ENCODE peak calls at places on chromosomes 1 and 21, in six cellular contexts. J is GM23338, Y is progenitor cell of endocrine pancreas, X is fibroblast of pulmonary artery, G is cardiac fibroblast, Q is right lobe of liver. M is an unnamed sample.

GRCh38 chr1:204074274-204075115 is 1.6 kb downstream of the SOX13 start:
- DNase-seq in J (peak; percentile 66), Y (peak; percentile 36), X (peak; percentile 86), G (peak; percentile 65), Q (peak; percentile 85), M (peak; percentile 50)

GRCh38 chr1:65166572-65167305 is 18.7 kb downstream of the AK4 start:
- DNase-seq in J (no peak), Y (no peak), X (no peak), G (no peak), Q (no peak), M (no peak)

GRCh38 chr1:7785108-7785507 is 1.0 kb downstream of the PER3 start:
- DNase-seq in J (peak; percentile 56), Y (no peak), X (no peak), G (no peak), Q (no peak), M (no peak)

GRCh38 chr1:240786880-240787279 is 174.9 kb upstream of the GREM2 start:
- DNase-seq in J (no peak), Y (no peak), X (no peak), G (no peak), Q (no peak), M (no peak)

GRCh38 chr1:17601643-17602382 is 62.3 kb downstream of the ARHGEF10L start:
- DNase-seq in J (peak; percentile 57), Y (no peak), X (no peak), G (no peak), Q (no peak), M (no peak)

GRCh38 chr21:41641821-41642368 is 125.0 kb downstream of the RIPK4 start:
- DNase-seq in J (no peak), Y (no peak), X (peak; percentile 96), G (peak; percentile 95), Q (no peak), M (peak; percentile 86)

GRCh38 chr1:10179751-10180150 is 30.6 kb upstream of the KIF1B start:
- DNase-seq in J (no peak), Y (no peak), X (no peak), G (no peak), Q (no peak), M (no peak)

GRCh38 chr1:109476825-109477224 is 6.9 kb upstream of the ATXN7L2 start:
- DNase-seq in J (no peak), Y (no peak), X (no peak), G (no peak), Q (no peak), M (no peak)

GRCh38 chr1:77889671-77890070 is 1.2 kb downstream of the NEXN start:
- DNase-seq in J (peak; percentile 3), Y (no peak), X (peak; percentile 66), G (peak; percentile 87), Q (no peak), M (peak; percentile 80)

GRCh38 chr1:6144622-6145021 is 35.5 kb downstream of the CHD5 start:
- DNase-seq in J (peak; percentile 74), Y (no peak), X (no peak), G (no peak), Q (no peak), M (no peak)

GRCh38 chr1:154534263-154534844 is 24.1 kb downstream of the UBE2Q1 start:
- DNase-seq in J (peak; percentile 89), Y (peak; percentile 46), X (peak; percentile 25), G (peak; percentile 38), Q (peak; percentile 37), M (peak; percentile 75)

GRCh38 chr1:100343897-100344296 is 8.4 kb upstream of the CDC14A start:
- DNase-seq in J (peak; percentile 26), Y (no peak), X (no peak), G (no peak), Q (no peak), M (no peak)

GRCh38 chr1:29453502-29454240 is 217.3 kb downstream of the PTPRU start:
- DNase-seq in J (peak; percentile 94), Y (no peak), X (peak; percentile 63), G (peak; percentile 16), Q (no peak), M (peak; percentile 36)

GRCh38 chr1:65958561-65959350 is 166.1 kb downstream of the PDE4B start:
- DNase-seq in J (peak; percentile 62), Y (no peak), X (peak; percentile 78), G (peak; percentile 72), Q (no peak), M (peak; percentile 56)

DNA sequence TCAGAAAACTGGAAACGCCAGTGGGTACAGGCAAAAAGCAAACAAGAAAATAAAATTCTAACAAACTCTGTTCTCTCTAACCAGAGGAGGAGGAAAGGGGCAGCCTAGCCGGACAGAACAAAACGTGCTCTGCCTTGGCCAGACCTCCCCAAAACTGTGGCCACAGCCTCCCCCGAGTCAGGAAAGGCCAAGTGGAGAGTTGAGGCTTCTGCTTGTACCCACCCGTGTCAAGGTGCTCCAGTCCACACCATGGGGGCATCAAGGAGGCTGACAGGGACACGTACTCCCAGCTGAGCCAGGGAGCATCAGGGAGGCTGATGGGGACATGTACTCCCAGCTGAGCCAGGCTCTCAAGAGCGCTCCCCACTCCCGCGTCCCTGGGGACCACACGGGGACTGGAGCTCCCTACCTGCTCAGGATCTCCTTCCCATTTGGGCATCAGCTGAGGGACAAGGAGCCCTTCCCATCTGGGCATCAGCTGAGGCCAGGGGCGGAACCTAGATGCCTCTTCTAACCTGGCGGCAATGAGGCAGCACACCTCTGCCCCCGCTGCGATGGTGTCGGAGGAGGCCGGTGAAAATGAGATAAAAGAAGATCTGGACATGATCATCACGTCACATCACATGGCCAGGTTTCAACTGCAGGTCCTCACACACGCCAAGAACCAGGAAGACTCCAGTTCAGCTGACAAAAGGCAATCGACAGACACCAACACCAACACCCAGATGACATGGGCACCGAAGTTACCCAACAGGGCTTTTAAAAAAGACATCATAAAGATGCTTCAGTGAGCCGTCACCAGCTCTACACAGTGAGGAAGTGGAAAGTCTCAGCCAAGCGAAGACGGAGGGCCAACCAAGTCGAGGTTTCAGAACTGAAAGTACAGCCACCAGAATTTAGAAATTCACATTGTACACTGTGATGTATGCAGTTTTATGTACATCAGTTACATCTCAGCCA is 154.6 kb upstream of the COL6A1 start:
- DNase-seq in J (no peak), Y (no peak), X (no peak), G (no peak), Q (no peak), M (no peak)
- TF ChIP-seq CTCF in J (no peak), Y (no peak), X (no peak), G (no peak), Q (no peak), M (no peak)

GRCh38 chr1:26851106-26851684 is 11.8 kb upstream of the SFN start:
- DNase-seq in J (peak; percentile 34), Y (no peak), X (no peak), G (no peak), Q (no peak), M (peak; percentile 86)
- TF ChIP-seq CTCF in J (peak; percentile 21), Y (no peak), X (peak; percentile 12), G (peak; percentile 11), Q (no peak), M (peak; percentile 44)

GRCh38 chr1:193031431-193031830 is 27.7 kb downstream of the UCHL5 start:
- DNase-seq in J (no peak), Y (no peak), X (peak; percentile 56), G (peak; percentile 40), Q (no peak), M (peak; percentile 22)
- TF ChIP-seq CTCF in J (no peak), Y (peak; percentile 41), X (peak; percentile 43), G (peak; percentile 36), Q (peak; percentile 30), M (no peak)

GRCh38 chr1:45824607-45825006 is 21.2 kb downstream of the MAST2 start:
- DNase-seq in J (no peak), Y (no peak), X (no peak), G (no peak), Q (no peak), M (no peak)
- TF ChIP-seq CTCF in J (no peak), Y (no peak), X (no peak), G (no peak), Q (no peak), M (no peak)

GRCh38 chr1:2311184-2312032 is 79.9 kb downstream of the MORN1 start:
- DNase-seq in J (peak; percentile 89), Y (peak; percentile 49), X (peak; percentile 48), G (peak; percentile 56), Q (no peak), M (peak; percentile 43)
- TF ChIP-seq CTCF in J (peak; percentile 51), Y (peak; percentile 62), X (peak; percentile 39), G (peak; percentile 52), Q (peak; percentile 28), M (peak; percentile 53)

GRCh38 chr1:39268906-39269305 is 64.4 kb downstream of the MACF1 start:
- DNase-seq in J (peak; percentile 84), Y (no peak), X (no peak), G (no peak), Q (no peak), M (peak; percentile 47)

GRCh38 chr1:39268112-39268581 is 63.7 kb downstream of the MACF1 start:
- DNase-seq in J (peak; percentile 47), Y (no peak), X (peak; percentile 87), G (peak; percentile 87), Q (no peak), M (peak; percentile 58)

GRCh38 chr1:39266792-39267191 is 62.3 kb downstream of the MACF1 start:
- DNase-seq in J (no peak), Y (no peak), X (no peak), G (no peak), Q (no peak), M (no peak)

GRCh38 chr1:39269349-39269748 is 64.9 kb downstream of the MACF1 start:
- DNase-seq in J (no peak), Y (no peak), X (no peak), G (no peak), Q (no peak), M (no peak)

GRCh38 chr1:39266269-39266668 is 61.8 kb downstream of the MACF1 start:
- DNase-seq in J (peak; percentile 60), Y (no peak), X (peak; percentile 32), G (peak; percentile 34), Q (no peak), M (peak; percentile 27)
- TF ChIP-seq CTCF in J (peak; percentile 66), Y (no peak), X (peak; percentile 24), G (no peak), Q (no peak), M (peak; percentile 43)

DNA sequence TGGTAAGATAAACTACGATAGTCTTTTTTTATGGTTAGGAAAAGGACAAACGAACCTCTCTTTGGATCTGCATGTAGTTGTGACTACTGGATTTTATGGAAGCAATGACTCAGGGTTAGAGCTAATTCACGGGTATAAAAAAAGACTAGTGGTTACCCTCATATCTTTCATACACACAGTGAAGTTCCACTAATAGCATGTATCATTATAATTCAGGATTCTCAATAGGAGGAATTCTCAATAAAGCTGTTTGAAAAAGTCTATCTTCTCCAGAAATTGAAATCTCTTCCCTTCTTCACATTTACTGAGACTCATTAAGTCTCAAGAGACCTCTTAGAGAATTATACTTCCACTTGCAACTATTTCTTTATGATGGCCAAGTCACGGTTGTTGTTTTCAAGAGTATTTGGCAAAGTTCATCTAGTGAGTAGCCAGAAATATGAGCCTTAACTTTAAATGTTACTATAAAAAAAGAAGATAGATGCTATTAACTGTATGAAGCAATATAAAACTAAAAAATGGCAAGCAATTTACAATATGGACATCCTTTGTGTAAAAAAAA is 28.8 kb downstream of the ARNT start:
- DNase-seq in J (no peak), Y (no peak), X (no peak), G (no peak), Q (no peak), M (no peak)
- TF ChIP-seq CTCF in J (no peak), Y (no peak), X (no peak), G (no peak), Q (no peak), M (no peak)

M was measured in epithelial cell of esophagus.